ENCODE peak calls at places on chromosome 5, in four cellular contexts. N is ovary; V is CD8-positive, alpha-beta T cell; S is foreskin fibroblast. I is an unnamed sample.
A peak's percentile ranks its signal among the peaks of the same experiment; 100 is the strongest.

GRCh38 chr5:69024241-69024651 is 69.6 kb upstream of the SLC30A5 start:
- DNase-seq in S (peak; percentile 45), V (no peak), N (no peak), I (peak; percentile 74)

GRCh38 chr5:95375591-95375990 is 15.6 kb upstream of the FAM81B start:
- DNase-seq in S (no peak), V (no peak), N (no peak), I (no peak)

GRCh38 chr5:148509893-148510292 is 126.1 kb downstream of the FBXO38 start:
- DNase-seq in V (no peak), N (no peak), S (no peak), I (no peak)

GRCh38 chr5:159504857-159505304 is 174.6 kb upstream of the IL12B start:
- DNase-seq in N (peak; percentile 62), V (no peak), S (peak; percentile 82), I (peak; percentile 69)

GRCh38 chr5:88436290-88436689 is 167.6 kb upstream of the TMEM161B start:
- DNase-seq in V (no peak), N (no peak), S (no peak), I (no peak)

GRCh38 chr5:150640311-150641005 is at the start of gene SYNPO:
- DNase-seq in V (no peak), N (peak; percentile 87), S (peak; percentile 96), I (peak; percentile 98)

GRCh38 chr5:91384671-91385430 is 1.7 kb upstream of the ARRDC3 start:
- DNase-seq in V (no peak), S (peak; percentile 91), N (no peak), I (peak; percentile 93)

GRCh38 chr5:65061250-65061973 is 292.7 kb downstream of the CWC27 start:
- DNase-seq in S (no peak), V (no peak), N (no peak), I (no peak)

GRCh38 chr5:160926428-160926827 is 74.4 kb upstream of the ATP10B start:
- DNase-seq in S (no peak), N (no peak), V (no peak), I (no peak)

GRCh38 chr5:96794757-96795156 is 13.0 kb downstream of the ERAP1 start:
- DNase-seq in V (peak; percentile 65), N (no peak), S (no peak), I (no peak)

GRCh38 chr5:116574682-116575634 is at the start of gene SEMA6A:
- DNase-seq in V (no peak), S (peak; percentile 96), N (peak; percentile 81), I (peak; percentile 96)

GRCh38 chr5:143440448-143441102 is 37.1 kb upstream of the NR3C1 start:
- DNase-seq in S (peak; percentile 75), N (no peak), V (no peak), I (no peak)

GRCh38 chr5:150647275-150648251 is 7.1 kb downstream of the SYNPO start:
- DNase-seq in V (no peak), N (peak; percentile 83), S (no peak), I (no peak)

GRCh38 chr5:153569036-153569435 is 78.6 kb downstream of the GRIA1 start:
- DNase-seq in S (peak; percentile 57), N (no peak), V (no peak), I (no peak)

GRCh38 chr5:96936431-96937221 is 746 bp downstream of the LNPEP start:
- DNase-seq in N (peak; percentile 40), V (peak; percentile 72), S (peak; percentile 53), I (peak; percentile 40)

GRCh38 chr5:126435261-126435660 is 12.1 kb downstream of the GRAMD2B start:
- DNase-seq in N (no peak), V (no peak), S (no peak), I (no peak)

GRCh38 chr5:95803271-95804148 is 19.0 kb downstream of the GLRX start:
- DNase-seq in S (peak; percentile 67), V (no peak), N (no peak), I (no peak)

GRCh38 chr5:95850391-95850894 is 27.9 kb upstream of the GLRX start:
- DNase-seq in V (no peak), N (no peak), S (peak; percentile 70), I (no peak)

DNA sequence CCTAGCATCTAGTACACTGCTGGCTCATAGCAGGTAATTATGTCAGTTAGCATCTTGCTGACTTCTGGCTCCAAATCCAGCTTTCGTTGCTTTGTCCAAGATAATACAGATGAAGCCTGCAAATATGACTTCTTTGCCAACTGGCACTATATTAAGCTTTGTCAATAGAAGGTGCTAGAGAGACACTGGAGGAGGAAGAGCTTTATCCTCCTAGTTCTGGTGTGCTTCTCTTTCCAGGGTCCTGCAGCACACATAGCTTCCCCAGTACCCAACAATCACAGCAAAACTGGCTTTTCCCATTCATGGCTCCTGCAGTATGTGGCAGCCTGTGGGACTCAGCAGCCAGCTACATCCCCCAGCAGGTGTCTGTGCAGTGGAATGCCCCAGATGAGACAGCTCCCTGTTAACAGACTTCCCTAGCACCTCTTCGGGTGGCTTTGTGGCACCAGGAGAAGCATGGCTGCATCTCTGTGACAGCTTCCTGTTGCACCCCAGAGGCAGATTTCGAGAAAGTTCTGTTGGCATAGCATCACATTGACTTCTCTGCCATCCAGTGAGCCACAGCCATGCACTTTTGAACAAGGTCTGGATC is 147.8 kb downstream of the OXCT1 start:
- DNase-seq in S (peak; percentile 12), N (no peak), V (no peak), I (no peak)
- TF ChIP-seq CTCF in S (no peak), N (no peak), V (no peak), I (no peak)

GRCh38 chr5:145987871-145988270 is 51.5 kb downstream of the SH3RF2 start:
- DNase-seq in S (no peak), V (no peak), N (no peak), I (no peak)
- H3K4me3 ChIP-seq in S (no peak overlapping the region), V (no peak overlapping the region), N (no peak overlapping the region), I (no peak overlapping the region)

DNA sequence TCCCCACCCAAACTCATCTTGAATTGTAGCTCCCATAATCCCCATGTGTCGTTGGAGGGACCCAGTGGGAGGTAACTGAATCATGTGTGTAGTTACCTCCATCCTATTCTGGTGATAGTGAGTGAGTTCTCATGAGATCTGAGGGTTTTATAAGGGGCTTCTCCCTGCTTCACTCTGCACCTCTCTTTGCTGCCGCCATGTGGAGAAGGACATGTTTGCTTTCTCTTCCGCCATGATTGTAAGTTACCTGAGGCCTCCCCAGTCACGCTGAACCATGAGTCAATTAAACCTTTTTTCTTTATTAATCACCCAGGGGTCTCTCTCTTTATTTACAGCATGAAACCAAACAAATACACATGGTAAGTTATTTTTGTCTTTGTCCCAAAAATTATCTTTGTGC is 726.1 kb downstream of the CDH18 start:
- DNase-seq in S (no peak), N (no peak), V (no peak), I (no peak)
- TF ChIP-seq CTCF in S (no peak), N (no peak), V (no peak), I (no peak)

GRCh38 chr5:43486353-43486752 is 2.7 kb upstream of the TMEM267 start:
- DNase-seq in N (no peak), S (no peak), V (no peak), I (no peak)

GRCh38 chr5:43485406-43485805 is 1.7 kb upstream of the TMEM267 start:
- DNase-seq in N (no peak), V (no peak), S (peak; percentile 6), I (peak; percentile 74)

GRCh38 chr5:43484049-43484849 is 584 bp upstream of the TMEM267 start:
- DNase-seq in S (peak; percentile 95), V (peak; percentile 91), N (peak; percentile 77), I (peak; percentile 88)

GRCh38 chr5:43483210-43484048 is at the start of gene TMEM267:
- DNase-seq in V (peak; percentile 92), N (peak; percentile 92), S (peak; percentile 98), I (peak; percentile 94)

GRCh38 chr5:43482490-43483064 is 1.1 kb downstream of the TMEM267 start:
- DNase-seq in S (peak; percentile 51), N (no peak), V (no peak), I (peak; percentile 23)
- H3K4me3 ChIP-seq in S (peak overlapping the region; percentile 66), N (peak overlapping the region; percentile 83), V (peak overlapping the region; percentile 97), I (peak overlapping the region; percentile 87)

GRCh38 chr5:181242031-181242451 is 1.7 kb downstream of the RACK1 start:
- DNase-seq in V (no peak), S (peak; percentile 52), N (no peak), I (no peak)

GRCh38 chr5:181243020-181243520 is 636 bp downstream of the RACK1 start:
- DNase-seq in V (no peak), N (no peak), S (peak; percentile 32), I (no peak)

GRCh38 chr5:181239062-181239663 is 4.5 kb downstream of the RACK1 start:
- DNase-seq in V (no peak), N (no peak), S (no peak), I (no peak)

GRCh38 chr5:181243521-181244307 is at the start of gene RACK1:
- DNase-seq in N (peak; percentile 83), S (peak; percentile 94), V (peak; percentile 93), I (peak; percentile 89)

DNA sequence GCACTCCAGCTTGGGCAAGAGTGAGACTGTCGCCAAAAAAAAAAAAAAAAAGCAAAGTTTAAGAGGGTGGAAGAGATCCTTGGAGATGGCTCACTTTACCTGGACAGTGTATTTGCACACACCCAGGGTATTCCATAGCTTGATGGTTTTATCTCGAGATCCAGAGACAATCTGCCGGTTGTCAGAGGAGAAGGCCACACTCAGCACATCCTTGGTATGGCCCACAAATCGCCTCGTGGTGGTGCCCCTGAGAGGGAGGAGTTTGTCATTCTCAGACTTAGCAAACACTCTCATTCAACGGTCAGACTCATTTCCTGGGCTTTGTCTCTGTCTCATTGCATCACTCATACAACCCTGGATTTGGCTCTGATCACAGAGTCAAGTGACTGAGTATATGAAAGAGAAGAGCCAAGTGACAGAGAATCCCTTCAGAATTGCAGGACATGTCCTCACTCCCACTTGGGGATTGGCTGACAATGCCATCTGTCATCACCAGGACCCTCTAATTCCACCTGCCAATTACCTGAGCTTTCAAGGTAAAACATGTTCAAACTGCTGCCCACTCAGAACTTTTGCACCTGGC is 2.2 kb downstream of the RACK1 start:
- DNase-seq in S (peak; percentile 92), N (no peak), V (no peak), I (peak; percentile 94)
- TF ChIP-seq CTCF in S (no peak), N (no peak), V (no peak), I (peak; percentile 2)